ENCODE peak calls at places on chromosomes 6 and 20, in six cellular contexts. G, T, D, S, L and P are unnamed samples. For H3K4me1 and H3K27me3, the result is how much of the 10 kb centered on the place peaks cover.

GRCh38 chr6:168428052-168428829 is 12.7 kb upstream of the SMOC2 start:
- DNase-seq in G (no peak), T (no peak), D (no peak), S (no peak), L (no peak), P (no peak)

GRCh38 chr20:38229376-38230252 is 30.9 kb downstream of the KIAA1755 start:
- DNase-seq in G (no peak), T (no peak), D (no peak), S (no peak), L (peak), P (peak)

GRCh38 chr20:46683068-46683477 is 6.2 kb downstream of the TP53RK start:
- DNase-seq in G (no peak), T (no peak), D (no peak), S (no peak), L (no peak), P (peak)

GRCh38 chr6:7590918-7591302 is 912 bp downstream of the SNRNP48 start:
- DNase-seq in G (peak), T (peak), D (peak), S (no peak), L (peak), P (no peak)

GRCh38 chr6:84062519-84063154 is 29.1 kb downstream of the MRAP2 start:
- DNase-seq in G (no peak), T (no peak), D (no peak), S (no peak), L (no peak), P (no peak)

GRCh38 chr6:167839755-167840154 is 13.0 kb downstream of the AFDN start:
- DNase-seq in G (no peak), T (no peak), D (no peak), S (no peak), L (no peak), P (no peak)

GRCh38 chr6:133992992-133993682 is 40.1 kb downstream of the TBPL1 start:
- DNase-seq in G (peak), T (peak), D (no peak), S (no peak), L (no peak), P (no peak)

GRCh38 chr6:119880840-119881239 is 531.3 kb upstream of the MAN1A1 start:
- DNase-seq in G (no peak), T (no peak), D (no peak), S (no peak), L (no peak), P (no peak)

GRCh38 chr6:37473364-37474095 is 26.2 kb downstream of the CCDC167 start:
- DNase-seq in G (peak), T (peak), D (no peak), S (no peak), L (peak), P (peak)

GRCh38 chr6:134079406-134079921 is 27.0 kb upstream of the SLC2A12 start:
- DNase-seq in G (no peak), T (no peak), D (no peak), S (no peak), L (no peak), P (no peak)

GRCh38 chr6:448296-449056 is 56.9 kb downstream of the IRF4 start:
- DNase-seq in G (no peak), T (no peak), D (no peak), S (no peak), L (no peak), P (no peak)

GRCh38 chr6:160667854-160668481 is 3.9 kb upstream of the LPA start:
- DNase-seq in G (no peak), T (no peak), D (peak), S (no peak), L (no peak), P (no peak)

GRCh38 chr20:48952656-48953055 is 31.1 kb downstream of the ARFGEF2 start:
- DNase-seq in G (no peak), T (no peak), D (no peak), S (no peak), L (no peak), P (peak)

GRCh38 chr6:37131104-37131959 is 38.6 kb upstream of the PIM1 start:
- DNase-seq in G (no peak), T (peak), D (no peak), S (peak), L (peak), P (peak)

GRCh38 chr6:131063028-131063763 is at the start of gene EPB41L2:
- DNase-seq in G (peak), T (peak), D (peak), S (peak), L (peak), P (peak)

GRCh38 chr20:8656335-8656734 is 412.6 kb upstream of the PLCB4 start:
- DNase-seq in G (no peak), T (no peak), D (no peak), S (peak), L (no peak), P (no peak)

GRCh38 chr20:41218466-41218865 is 81.1 kb downstream of the PLCG1 start:
- DNase-seq in G (peak), T (no peak), D (no peak), S (no peak), L (no peak), P (peak)

GRCh38 chr20:33490934-33491656 is 1.2 kb downstream of the CBFA2T2 start:
- DNase-seq in G (no peak), T (no peak), D (no peak), S (no peak), L (no peak), P (no peak)

GRCh38 chr6:133456439-133456838 is 215.3 kb downstream of the EYA4 start:
- DNase-seq in G (no peak), T (no peak), D (no peak), S (no peak), L (no peak), P (no peak)

GRCh38 chr6:22828179-22829062 is 259.1 kb downstream of the HDGFL1 start:
- DNase-seq in G (peak), T (no peak), D (no peak), S (peak), L (no peak), P (peak)

GRCh38 chr20:53867741-53868351 is 202.5 kb downstream of the BCAS1 start:
- DNase-seq in G (no peak), T (no peak), D (no peak), S (no peak), L (no peak), P (no peak)

DNA sequence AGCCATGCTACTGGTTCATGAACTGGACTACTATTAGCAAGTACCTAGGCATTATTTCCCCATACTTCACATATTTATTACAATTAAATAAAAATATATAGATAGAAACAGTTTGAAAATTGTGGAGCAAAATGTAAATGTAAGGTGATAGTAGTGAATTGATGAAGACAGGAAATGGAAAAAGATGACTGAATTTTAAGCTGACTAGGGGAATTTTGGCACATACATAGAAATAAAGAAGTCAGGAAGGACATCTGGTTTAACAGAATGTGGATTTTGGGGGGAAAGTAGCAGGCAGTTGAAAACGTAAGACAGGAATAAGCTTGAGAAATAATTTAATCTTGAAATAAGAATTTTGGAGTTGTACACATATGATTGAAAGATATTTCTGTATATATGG is 701.6 kb upstream of the CITED2 start:
- DNase-seq in G (no peak), T (no peak), D (no peak), S (no peak), L (no peak), P (no peak)
- H3K4me1 ChIP-seq in G (under half), T (under half), D (under half), S (under half), L (under half), P (under half)

DNA sequence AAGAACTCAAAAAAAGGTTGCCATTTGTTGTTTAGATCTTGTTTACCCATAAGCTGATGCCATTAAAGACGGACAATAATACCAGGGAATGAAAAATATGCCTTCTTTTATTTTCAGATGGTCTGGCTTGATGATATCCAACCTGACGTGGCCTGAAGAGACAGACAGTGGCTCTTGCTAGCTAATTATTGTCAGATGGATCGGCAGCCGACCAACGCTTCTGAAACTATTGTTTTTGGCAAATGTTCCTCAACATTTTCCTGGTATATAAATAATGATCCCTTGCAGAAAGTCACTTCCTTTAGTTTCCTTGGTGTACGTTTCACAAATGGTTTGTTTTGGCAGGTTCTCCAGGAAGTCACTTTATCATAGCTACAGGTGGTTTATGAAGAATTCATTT is 290.9 kb upstream of the TSHZ2 start:
- DNase-seq in G (no peak), T (no peak), D (no peak), S (no peak), L (no peak), P (no peak)
- H3K27me3 ChIP-seq in G (under half), T (under half), D (under half), S (under half), L (under half), P (under half)

DNA sequence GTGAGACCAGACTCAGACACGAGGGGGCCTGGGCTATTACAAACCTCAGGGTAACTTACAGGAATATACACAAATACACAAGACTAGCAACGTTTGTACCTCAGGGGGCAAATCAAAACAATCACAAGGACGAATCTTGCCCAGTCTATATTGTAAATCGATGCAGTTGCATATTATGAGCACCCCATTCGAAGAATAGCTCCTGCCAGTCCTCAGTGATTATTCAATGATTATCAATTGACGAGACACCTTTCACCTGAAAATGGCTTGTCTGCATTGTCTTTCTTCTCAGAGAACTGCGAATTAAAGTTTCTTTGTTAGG is 24.6 kb upstream of the MAP3K7 start:
- DNase-seq in G (no peak), T (no peak), D (peak), S (no peak), L (no peak), P (no peak)
- H3K4me3 ChIP-seq in G (peak), T (peak), D (peak), S (peak), L (peak), P (peak)

DNA sequence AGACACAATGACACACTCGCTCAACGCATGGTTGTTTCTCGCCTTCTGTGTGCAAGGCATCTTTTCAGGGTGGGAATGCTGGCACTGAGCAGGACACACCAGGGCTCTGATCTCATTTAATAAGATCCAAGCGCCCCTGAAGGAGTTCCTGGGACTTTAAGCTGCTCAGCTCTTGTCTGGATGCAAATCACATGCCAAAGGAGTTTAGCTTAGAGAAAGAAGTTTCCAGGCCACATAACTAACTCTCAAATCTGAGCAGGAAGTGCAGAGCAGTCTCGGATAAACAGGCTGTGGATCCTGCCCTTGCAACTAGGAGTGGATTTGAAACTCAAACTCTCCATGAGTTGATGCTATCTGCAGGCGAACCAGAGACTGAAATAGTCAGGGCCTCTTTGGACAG is 38.2 kb downstream of the PXDC1 start:
- DNase-seq in G (no peak), T (no peak), D (no peak), S (no peak), L (no peak), P (no peak)
- H3K4me1 ChIP-seq in G (under half), T (under half), D (under half), S (under half), L (under half), P (under half)

GRCh38 chr6:157430834-157431233 is 49.8 kb downstream of the ZDHHC14 start:
- DNase-seq in G (no peak), T (no peak), D (no peak), S (no peak), L (peak), P (no peak)

GRCh38 chr6:157424491-157425020 is 43.6 kb downstream of the ZDHHC14 start:
- DNase-seq in G (no peak), T (no peak), D (no peak), S (no peak), L (no peak), P (peak)

GRCh38 chr6:157428418-157429202 is 47.6 kb downstream of the ZDHHC14 start:
- DNase-seq in G (peak), T (no peak), D (no peak), S (peak), L (no peak), P (no peak)

GRCh38 chr6:157429248-157429647 is 48.3 kb downstream of the ZDHHC14 start:
- DNase-seq in G (no peak), T (no peak), D (no peak), S (no peak), L (no peak), P (no peak)

DNA sequence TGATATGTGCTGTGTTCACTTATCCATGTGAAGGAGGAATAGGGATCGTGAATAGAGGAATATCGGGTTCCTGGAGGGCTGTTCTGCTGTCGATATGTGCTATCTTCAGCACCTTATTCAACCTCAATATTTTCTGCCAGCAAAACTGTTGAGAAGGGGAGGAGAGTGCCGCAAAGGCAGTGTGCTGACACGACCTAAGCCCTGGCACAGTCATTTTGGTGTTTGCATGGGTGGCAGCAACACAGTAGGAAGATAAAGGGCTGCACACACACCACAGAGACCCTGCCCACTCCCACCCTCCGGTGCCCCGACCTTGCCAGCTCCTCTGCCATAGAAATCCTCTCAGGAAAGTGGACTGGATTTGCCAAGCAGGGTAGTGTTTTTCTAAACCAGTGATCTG is 47.0 kb downstream of the ZDHHC14 start:
- DNase-seq in G (no peak), T (no peak), D (no peak), S (no peak), L (no peak), P (no peak)
- H3K27me3 ChIP-seq in G (under half), T (under half), D (under half), S (under half), L (under half), P (under half)

GRCh38 chr6:129110687-129111343 is 227.9 kb downstream of the LAMA2 start:
- DNase-seq in G (peak), T (no peak), D (no peak), S (no peak), L (no peak), P (peak)
- H3K4me3 ChIP-seq in G (no peak), T (no peak), D (no peak), S (no peak), L (no peak), P (no peak)

DNA sequence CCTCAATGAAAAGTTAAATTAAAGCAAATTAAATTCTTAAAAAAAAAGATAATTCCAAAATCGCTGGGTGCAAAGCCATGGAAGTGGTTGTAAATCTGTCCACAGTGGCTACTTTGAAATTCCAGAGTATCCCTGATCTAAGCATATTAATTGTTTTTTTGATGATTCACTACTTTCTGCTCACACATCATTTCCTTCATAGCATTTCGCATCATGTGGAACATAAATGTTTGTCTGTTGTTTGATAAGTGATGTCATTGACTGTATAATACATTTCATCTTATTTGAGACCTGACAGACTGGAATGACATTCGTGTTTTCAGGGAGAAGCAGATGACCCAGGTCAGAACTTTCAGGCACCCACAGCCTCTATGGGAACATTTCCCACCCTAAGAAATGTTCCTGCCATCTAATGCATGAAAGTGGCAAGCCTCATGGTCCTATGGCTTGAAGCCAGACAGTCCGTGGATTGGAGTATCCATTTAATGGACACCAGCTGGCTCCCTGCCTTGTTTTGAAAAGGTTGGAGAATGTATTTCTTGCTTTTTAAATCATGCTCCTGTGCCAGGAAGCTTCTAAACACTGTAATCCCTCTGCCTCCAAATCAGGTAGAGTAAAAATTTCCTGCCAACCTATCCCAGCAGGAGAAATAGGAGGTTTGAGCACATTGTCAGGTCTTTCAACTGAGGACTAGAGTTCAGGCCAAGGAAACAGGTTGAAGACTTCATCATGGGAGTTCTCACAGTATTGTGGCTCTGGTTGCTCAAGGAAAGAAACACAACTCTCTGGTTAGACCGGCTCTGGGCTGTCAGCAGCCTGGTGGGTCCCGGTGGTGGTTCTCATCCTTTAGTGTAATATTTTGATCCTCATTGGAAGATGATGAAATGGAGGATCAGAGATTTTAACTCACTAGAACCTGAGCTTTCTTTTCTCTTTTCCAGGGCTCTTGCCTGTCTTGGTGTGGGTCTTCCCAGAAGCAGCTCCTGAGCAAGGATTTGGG is 157.9 kb downstream of the SLC24A3 start:
- DNase-seq in G (no peak), T (no peak), D (no peak), S (no peak), L (no peak), P (no peak)
- H3K4me1 ChIP-seq in G (under half), T (under half), D (under half), S (under half), L (under half), P (under half)

GRCh38 chr20:47754946-47755652 is 30.2 kb downstream of the SULF2 start:
- DNase-seq in G (no peak), T (no peak), D (no peak), S (no peak), L (no peak), P (no peak)
- H3K27me3 ChIP-seq in G (under half), T (under half), D (under half), S (under half), L (under half), P (under half)

GRCh38 chr6:10384064-10384317 is 30.9 kb downstream of the TFAP2A start:
- DNase-seq in G (no peak), T (no peak), D (no peak), S (no peak), L (no peak), P (no peak)
- H3K4me3 ChIP-seq in G (no peak), T (peak), D (no peak), S (no peak), L (no peak), P (no peak)